ENCODE peak calls at places on chromosomes 3 and 15, in five cellular contexts. T, W, D, B and P are unnamed samples.

GRCh38 chr3:157201648-157202278 is 41.8 kb upstream of the CCNL1 start:
- DNase-seq in T (no peak), W (no peak), D (no peak), B (no peak), P (no peak)

GRCh38 chr3:172694526-172694925 is 16.3 kb downstream of the NCEH1 start:
- DNase-seq in T (no peak), W (no peak), D (no peak), B (no peak), P (no peak)

GRCh38 chr3:170440346-170440745 is 21.7 kb downstream of the CLDN11 start:
- DNase-seq in T (no peak), W (no peak), D (no peak), B (no peak), P (no peak)

GRCh38 chr15:45630958-45631691 is 3.7 kb upstream of the SQOR start:
- DNase-seq in T (no peak), W (no peak), D (no peak), B (peak; percentile 66), P (no peak)

GRCh38 chr3:5019411-5020261 is 40.4 kb downstream of the BHLHE40 start:
- DNase-seq in T (no peak), W (no peak), D (peak; percentile 34), B (peak; percentile 54), P (no peak)

GRCh38 chr3:122167630-122168029 is 15.8 kb upstream of the CASR start:
- DNase-seq in T (no peak), W (no peak), D (no peak), B (no peak), P (no peak)

GRCh38 chr3:12579919-12580318 is 23.0 kb downstream of the MKRN2 start:
- DNase-seq in T (no peak), W (no peak), D (no peak), B (no peak), P (no peak)

GRCh38 chr15:47339800-47340575 is 377.3 kb upstream of the SEMA6D start:
- DNase-seq in T (no peak), W (no peak), D (no peak), B (no peak), P (no peak)

GRCh38 chr3:140914384-140914945 is 27.2 kb upstream of the SLC25A36 start:
- DNase-seq in T (no peak), W (no peak), D (no peak), B (no peak), P (no peak)

GRCh38 chr3:114307841-114308228 is 14.0 kb downstream of the TIGIT start:
- DNase-seq in T (no peak), W (no peak), D (no peak), B (no peak), P (no peak)

GRCh38 chr3:131360191-131360590 is 21.4 kb upstream of the NUDT16 start:
- DNase-seq in T (no peak), W (no peak), D (no peak), B (no peak), P (no peak)

GRCh38 chr15:33735637-33736247 is 232.6 kb upstream of the CHRM5 start:
- DNase-seq in T (no peak), W (no peak), D (no peak), B (no peak), P (no peak)

GRCh38 chr3:155859859-155860258 is 5.6 kb upstream of the SLC33A1 start:
- DNase-seq in T (no peak), W (no peak), D (no peak), B (no peak), P (no peak)

GRCh38 chr3:100516843-100517242 is 24.4 kb downstream of the TMEM45A start:
- DNase-seq in T (no peak), W (no peak), D (no peak), B (no peak), P (no peak)

GRCh38 chr15:69292826-69293420 is 5.8 kb upstream of the PAQR5 start:
- DNase-seq in T (no peak), W (no peak), D (no peak), B (no peak), P (no peak)

GRCh38 chr15:68200016-68200861 is 4.9 kb downstream of the CALML4 start:
- DNase-seq in T (no peak), W (no peak), D (peak; percentile 55), B (no peak), P (no peak)

GRCh38 chr3:142863010-142863787 is 25.7 kb downstream of the PCOLCE2 start:
- DNase-seq in T (no peak), W (no peak), D (no peak), B (no peak), P (no peak)

GRCh38 chr3:181725830-181726229 is 14.1 kb downstream of the SOX2 start:
- DNase-seq in T (peak; percentile 70), W (no peak), D (peak; percentile 65), B (no peak), P (no peak)

GRCh38 chr15:95328559-95328958 is 1001.9 kb upstream of the NR2F2 start:
- DNase-seq in T (no peak), W (no peak), D (no peak), B (no peak), P (no peak)

GRCh38 chr15:95327661-95328060 is 1002.8 kb upstream of the NR2F2 start:
- DNase-seq in T (no peak), W (no peak), D (no peak), B (no peak), P (no peak)

GRCh38 chr15:95324596-95325135 is 1005.8 kb upstream of the NR2F2 start:
- DNase-seq in T (no peak), W (no peak), D (no peak), B (no peak), P (no peak)

GRCh38 chr15:95325763-95326688 is 1004.5 kb upstream of the NR2F2 start:
- DNase-seq in T (no peak), W (no peak), D (no peak), B (no peak), P (no peak)

DNA sequence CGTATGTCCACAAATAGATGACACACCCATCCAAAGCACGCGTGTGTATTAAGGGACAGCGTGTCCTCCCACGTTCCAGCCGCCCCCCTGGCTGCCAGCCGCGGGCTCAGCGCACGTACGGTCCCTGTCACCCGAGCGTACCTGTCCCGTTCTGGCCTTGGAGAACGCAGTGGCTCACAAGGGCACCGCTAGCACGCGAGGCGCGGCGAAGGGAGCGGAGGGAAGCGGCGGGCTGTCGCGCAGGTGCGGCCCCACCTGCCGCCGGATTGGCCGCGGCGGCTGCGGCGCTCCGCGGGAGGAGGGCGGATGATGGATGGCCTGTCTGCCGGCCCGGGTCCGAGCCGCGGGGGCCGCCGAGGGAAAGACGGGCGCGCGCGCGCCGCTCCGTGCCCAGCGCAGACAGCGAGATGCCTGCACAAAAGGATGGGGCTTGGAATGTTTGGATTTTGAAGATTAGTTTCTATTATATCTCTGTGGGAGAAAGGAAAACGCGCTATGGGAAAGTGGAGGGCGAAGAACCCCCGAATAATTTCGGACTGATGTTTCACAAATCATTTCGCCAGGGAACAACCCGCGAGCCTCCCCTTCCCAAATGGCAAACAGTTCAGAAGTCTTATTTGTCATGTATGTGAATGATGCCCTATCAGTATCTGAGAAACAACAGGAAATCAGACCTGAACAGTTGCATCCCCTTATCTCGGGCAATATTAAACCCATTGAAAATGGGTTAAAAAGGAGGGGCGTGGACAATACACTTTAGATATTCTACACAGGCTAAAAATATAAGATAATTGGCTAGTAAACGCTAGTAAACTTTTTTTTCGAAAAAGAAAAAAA is 1003.6 kb upstream of the NR2F2 start:
- DNase-seq in T (peak; percentile 69), W (peak; percentile 55), D (peak; percentile 78), B (no peak), P (no peak)
- H3K27ac ChIP-seq in T (peak overlapping the region; percentile 48), W (peak overlapping the region; percentile 72), D (peak overlapping the region; percentile 74), B (peak overlapping the region; percentile 3), P (peak overlapping the region; percentile 86)

GRCh38 chr3:61875073-61875472 is 313.7 kb downstream of the PTPRG start:
- DNase-seq in T (no peak), W (no peak), D (no peak), B (no peak), P (no peak)

GRCh38 chr3:61875488-61875887 is 314.1 kb downstream of the PTPRG start:
- DNase-seq in T (no peak), W (no peak), D (no peak), B (no peak), P (no peak)

GRCh38 chr3:61871646-61872045 is 310.3 kb downstream of the PTPRG start:
- DNase-seq in T (no peak), W (no peak), D (no peak), B (no peak), P (no peak)

GRCh38 chr3:61869378-61869777 is 308.0 kb downstream of the PTPRG start:
- DNase-seq in T (no peak), W (no peak), D (no peak), B (no peak), P (no peak)

DNA sequence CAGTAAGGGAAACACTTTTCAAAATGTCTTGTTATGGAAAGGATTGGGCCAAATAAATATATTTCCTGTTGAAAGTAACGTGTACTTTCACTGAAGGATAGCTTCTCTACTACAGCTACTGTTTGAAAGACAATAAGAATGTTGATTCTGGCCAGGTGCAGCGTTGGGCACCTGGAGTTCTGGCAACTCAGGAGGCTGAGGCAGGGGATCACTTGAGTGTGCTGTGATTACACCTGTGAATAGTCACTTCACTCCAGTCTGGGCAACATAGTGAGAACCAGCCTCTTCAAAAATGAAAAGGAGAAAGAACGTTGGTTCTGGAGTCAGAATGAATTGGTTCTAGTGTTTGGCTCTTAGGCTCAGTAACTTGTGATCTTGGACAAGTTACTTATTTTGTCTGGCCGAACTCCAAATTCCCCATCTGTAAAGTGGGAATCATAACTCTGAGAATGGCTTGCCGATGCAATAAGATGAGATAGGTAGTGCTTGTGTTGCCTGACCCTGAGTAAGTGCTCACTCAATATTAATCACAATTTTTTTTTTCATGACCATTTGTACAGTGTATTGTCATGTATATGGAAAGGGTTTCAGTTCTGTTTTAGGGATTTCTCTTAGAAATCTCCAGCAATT is 310.8 kb downstream of the PTPRG start:
- DNase-seq in T (no peak), W (no peak), D (no peak), B (no peak), P (no peak)
- H3K4me1 ChIP-seq in T (peaks cover 68% of the 10 kb centered on the region), W (peaks cover 40% of the 10 kb centered on the region), D (peaks cover 35% of the 10 kb centered on the region), B (peaks cover 5% of the 10 kb centered on the region), P (peaks cover 5% of the 10 kb centered on the region)

DNA sequence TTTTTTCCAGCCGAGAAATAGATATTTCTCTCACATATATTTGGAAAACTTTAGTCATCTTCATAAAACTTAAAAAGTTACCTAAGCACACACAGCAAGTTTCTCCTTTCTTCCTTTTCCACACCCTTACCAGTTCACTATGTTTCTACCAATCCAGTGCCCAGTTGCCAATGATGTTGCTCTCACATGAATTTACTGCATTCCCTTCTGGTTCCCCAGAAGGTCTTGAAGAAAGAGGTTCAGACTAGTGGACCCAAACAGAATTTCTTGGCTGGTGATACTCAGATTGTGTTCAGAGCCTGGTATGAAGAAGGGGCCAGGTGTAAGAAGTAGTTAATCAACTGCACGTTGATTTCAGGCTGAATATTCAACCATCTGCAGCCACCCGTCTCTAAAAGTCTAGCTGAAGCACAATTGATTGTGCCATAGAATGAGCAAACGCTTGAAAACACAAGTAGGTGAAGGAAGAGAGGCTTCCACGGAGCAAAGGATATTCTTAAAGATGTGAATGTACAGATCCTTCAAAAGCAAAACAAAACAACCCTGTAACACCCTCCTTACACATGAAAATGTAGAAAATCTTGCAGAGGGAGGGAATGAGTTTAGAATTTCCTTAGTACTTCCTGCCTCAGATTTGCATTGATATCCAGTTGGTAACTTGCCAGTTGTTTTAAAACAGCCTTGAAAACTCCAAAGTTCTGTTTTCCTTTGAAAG is 4.6 kb downstream of the RBMS3 start:
- DNase-seq in T (no peak), W (no peak), D (no peak), B (no peak), P (no peak)
- H3K27ac ChIP-seq in T (peak overlapping the region; percentile 88), W (peak overlapping the region; percentile 93), D (peak overlapping the region; percentile 16), B (no peak overlapping the region), P (peak overlapping the region; percentile 79)

GRCh38 chr3:15181964-15182363 is 24.1 kb upstream of the CAPN7 start:
- DNase-seq in T (no peak), W (no peak), D (no peak), B (no peak), P (no peak)
- H3K4me1 ChIP-seq in T (peaks cover 18% of the 10 kb centered on the region), W (peaks cover 5% of the 10 kb centered on the region), D (no peaks in the 10 kb centered on the region), B (no peaks in the 10 kb centered on the region), P (no peaks in the 10 kb centered on the region)